ENCODE peak calls at places on chromosomes 3 and 15, in eight cellular contexts. R, Y, O, Q, I, H, L and F are unnamed samples.

GRCh38 chr15:100464895-100465294 is 63.9 kb downstream of the CERS3 start:
- DNase-seq in R (no peak), Y (no peak), O (no peak), Q (no peak), I (no peak), H (no peak), L (no peak), F (no peak)

GRCh38 chr3:195207731-195208130 is 63.2 kb downstream of the XXYLT1 start:
- DNase-seq in R (no peak), Y (no peak), O (peak), Q (no peak), I (peak), H (no peak), L (no peak), F (no peak)

GRCh38 chr3:100911956-100912355 is 81.3 kb downstream of the ABI3BP start:
- DNase-seq in R (no peak), Y (no peak), O (no peak), Q (no peak), I (no peak), H (no peak), L (no peak), F (no peak)

GRCh38 chr3:98750520-98750919 is 12.6 kb upstream of the ST3GAL6 start:
- DNase-seq in R (no peak), Y (no peak), O (no peak), Q (no peak), I (no peak), H (no peak), L (no peak), F (no peak)

GRCh38 chr15:49926731-49927130 is 192.3 kb downstream of the ATP8B4 start:
- DNase-seq in R (no peak), Y (no peak), O (no peak), Q (no peak), I (no peak), H (no peak), L (no peak), F (no peak)

GRCh38 chr3:24943961-24944360 is 449.3 kb upstream of the THRB start:
- DNase-seq in R (no peak), Y (no peak), O (no peak), Q (no peak), I (no peak), H (no peak), L (no peak), F (no peak)

GRCh38 chr3:73378207-73378606 is 246.5 kb downstream of the PDZRN3 start:
- DNase-seq in R (no peak), Y (no peak), O (no peak), Q (no peak), I (no peak), H (no peak), L (no peak), F (no peak)

GRCh38 chr15:74376226-74376625 is 8.8 kb upstream of the CYP11A1 start:
- DNase-seq in R (no peak), Y (no peak), O (no peak), Q (no peak), I (no peak), H (no peak), L (no peak), F (no peak)

GRCh38 chr3:52820741-52821140 is 9.7 kb downstream of the ITIH4 start:
- DNase-seq in R (no peak), Y (no peak), O (no peak), Q (peak), I (no peak), H (peak), L (no peak), F (peak)

GRCh38 chr3:50138266-50139230 is 16.6 kb upstream of the SEMA3F start:
- DNase-seq in R (no peak), Y (no peak), O (peak), Q (no peak), I (no peak), H (no peak), L (peak), F (peak)